ENCODE peak calls at places on chromosome 9, in six cellular contexts. B, O, Q, N, K and Y are unnamed samples.
A peak's percentile ranks its signal among the peaks of the same experiment; 100 is the strongest.

GRCh38 chr9:105126233-105126632 is 118.2 kb upstream of the SLC44A1 start:
- DNase-seq in B (peak; percentile 20), O (no peak), Q (no peak), N (no peak), K (peak; percentile 26), Y (no peak)

GRCh38 chr9:4828776-4829175 is 36.0 kb downstream of the RCL1 start:
- DNase-seq in B (peak; percentile 56), O (no peak), Q (no peak), N (no peak), K (peak; percentile 67), Y (no peak)

GRCh38 chr9:16834817-16835216 is 35.7 kb downstream of the BNC2 start:
- DNase-seq in B (no peak), O (no peak), Q (no peak), N (no peak), K (no peak), Y (no peak)

GRCh38 chr9:91978739-91979414 is 28.8 kb upstream of the ROR2 start:
- DNase-seq in B (peak; percentile 92), O (no peak), Q (no peak), N (no peak), K (peak; percentile 87), Y (no peak)

GRCh38 chr9:113851359-113851758 is 24.8 kb upstream of the ZNF618 start:
- DNase-seq in B (no peak), O (no peak), Q (no peak), N (no peak), K (no peak), Y (no peak)

GRCh38 chr9:14349818-14350333 is 35.9 kb upstream of the NFIB start:
- DNase-seq in B (no peak), O (no peak), Q (no peak), N (peak; percentile 18), K (no peak), Y (no peak)

GRCh38 chr9:34381323-34381722 is 4.6 kb upstream of the MYORG start:
- DNase-seq in B (no peak), O (no peak), Q (no peak), N (peak; percentile 42), K (no peak), Y (peak; percentile 81)

GRCh38 chr9:81477669-81478068 is 211.7 kb downstream of the TLE1 start:
- DNase-seq in B (no peak), O (no peak), Q (no peak), N (no peak), K (peak; percentile 74), Y (no peak)

GRCh38 chr9:112917987-112918362 is 27.3 kb upstream of the SLC46A2 start:
- DNase-seq in B (no peak), O (no peak), Q (no peak), N (no peak), K (no peak), Y (no peak)

GRCh38 chr9:9747787-9748186 is 865.0 kb downstream of the PTPRD start:
- DNase-seq in B (peak; percentile 62), O (no peak), Q (no peak), N (no peak), K (no peak), Y (no peak)

GRCh38 chr9:84301851-84302250 is 38.7 kb downstream of the SLC28A3 start:
- DNase-seq in B (peak; percentile 67), O (no peak), Q (no peak), N (no peak), K (peak; percentile 51), Y (no peak)

GRCh38 chr9:83681490-83681889 is 26.3 kb downstream of the UBQLN1 start:
- DNase-seq in B (peak; percentile 29), O (no peak), Q (no peak), N (no peak), K (no peak), Y (no peak)

GRCh38 chr9:123318961-123319421 is 37.0 kb upstream of the CRB2 start:
- DNase-seq in B (no peak), O (peak; percentile 60), Q (no peak), N (no peak), K (no peak), Y (peak; percentile 69)

GRCh38 chr9:99192786-99193465 is 28.8 kb downstream of the ALG2 start:
- DNase-seq in B (peak; percentile 7), O (no peak), Q (no peak), N (no peak), K (peak; percentile 51), Y (no peak)

GRCh38 chr9:108473209-108474112 is 382.3 kb downstream of the ACTL7B start:
- DNase-seq in B (peak; percentile 84), O (no peak), Q (peak; percentile 44), N (no peak), K (peak; percentile 74), Y (peak; percentile 22)

GRCh38 chr9:134707731-134708671 is 66.4 kb downstream of the COL5A1 start:
- DNase-seq in B (no peak), O (no peak), Q (no peak), N (no peak), K (no peak), Y (peak; percentile 59)

GRCh38 chr9:16069671-16070586 is 517.1 kb downstream of the CCDC171 start:
- DNase-seq in B (peak; percentile 83), O (no peak), Q (no peak), N (no peak), K (peak; percentile 33), Y (no peak)

GRCh38 chr9:127049044-127049443 is 73.4 kb downstream of the ANGPTL2 start:
- DNase-seq in B (peak; percentile 90), O (peak; percentile 73), Q (no peak), N (peak; percentile 68), K (peak; percentile 94), Y (no peak)

DNA sequence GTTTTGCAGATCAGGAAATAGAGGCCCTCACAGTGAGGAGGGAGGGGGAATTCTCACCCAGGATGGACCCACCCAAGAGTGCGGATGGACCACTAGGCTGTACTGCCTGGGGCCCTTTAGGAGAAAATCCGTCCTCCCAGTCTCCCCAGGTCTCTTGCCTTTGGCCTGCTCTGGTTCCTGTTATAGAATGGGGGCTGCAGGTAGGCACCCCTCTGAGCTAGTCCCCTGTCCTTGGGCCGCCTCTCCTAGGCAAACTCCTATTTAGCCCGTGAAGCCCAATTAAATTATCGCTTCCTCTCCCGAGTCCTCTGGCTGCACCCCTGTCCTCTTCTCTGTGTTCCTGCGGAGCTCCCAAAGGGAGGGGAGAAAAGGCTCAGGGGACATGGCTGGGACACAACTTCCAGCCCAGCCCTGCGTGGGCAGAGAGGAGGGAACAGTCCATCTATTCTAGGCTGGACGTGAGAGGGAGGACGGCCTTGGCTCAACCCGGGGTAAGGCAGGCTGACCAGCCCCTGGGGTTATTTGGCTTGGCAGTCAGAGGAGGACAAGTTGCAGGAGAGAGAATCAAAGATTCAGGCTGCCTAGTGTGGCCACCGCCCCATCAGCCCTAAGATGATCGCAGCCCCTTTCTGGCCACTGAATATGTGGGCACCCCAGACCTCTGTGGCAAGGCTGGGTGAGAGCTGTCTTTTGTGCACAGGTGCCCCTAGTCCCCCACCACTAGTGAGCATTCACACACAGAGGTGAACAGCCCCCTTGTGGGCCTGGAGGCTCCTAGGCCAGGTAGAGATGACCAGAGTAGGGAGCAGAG is 134.2 kb downstream of the C9orf50 start:
- DNase-seq in B (peak; percentile 62), O (peak; percentile 95), Q (peak; percentile 83), N (peak; percentile 89), K (peak; percentile 84), Y (peak; percentile 94)
- H3K4me1 ChIP-seq in B (peaks cover 67% of the 10 kb centered on the region), O (no peaks in the 10 kb centered on the region), Q (peaks cover 45% of the 10 kb centered on the region), N (peaks cover 79% of the 10 kb centered on the region), K (peaks cover 79% of the 10 kb centered on the region), Y (peaks cover 29% of the 10 kb centered on the region)

GRCh38 chr9:73129941-73130695 is 21.5 kb upstream of the ANXA1 start:
- DNase-seq in B (peak; percentile 67), O (no peak), Q (no peak), N (no peak), K (no peak), Y (no peak)

GRCh38 chr9:73133042-73133651 is 18.5 kb upstream of the ANXA1 start:
- DNase-seq in B (no peak), O (no peak), Q (no peak), N (no peak), K (peak; percentile 35), Y (no peak)

GRCh38 chr9:73131376-73131775 is 20.3 kb upstream of the ANXA1 start:
- DNase-seq in B (peak; percentile 24), O (no peak), Q (no peak), N (no peak), K (peak; percentile 56), Y (no peak)

GRCh38 chr9:73133921-73134407 is 17.7 kb upstream of the ANXA1 start:
- DNase-seq in B (no peak), O (no peak), Q (no peak), N (no peak), K (peak; percentile 76), Y (no peak)

DNA sequence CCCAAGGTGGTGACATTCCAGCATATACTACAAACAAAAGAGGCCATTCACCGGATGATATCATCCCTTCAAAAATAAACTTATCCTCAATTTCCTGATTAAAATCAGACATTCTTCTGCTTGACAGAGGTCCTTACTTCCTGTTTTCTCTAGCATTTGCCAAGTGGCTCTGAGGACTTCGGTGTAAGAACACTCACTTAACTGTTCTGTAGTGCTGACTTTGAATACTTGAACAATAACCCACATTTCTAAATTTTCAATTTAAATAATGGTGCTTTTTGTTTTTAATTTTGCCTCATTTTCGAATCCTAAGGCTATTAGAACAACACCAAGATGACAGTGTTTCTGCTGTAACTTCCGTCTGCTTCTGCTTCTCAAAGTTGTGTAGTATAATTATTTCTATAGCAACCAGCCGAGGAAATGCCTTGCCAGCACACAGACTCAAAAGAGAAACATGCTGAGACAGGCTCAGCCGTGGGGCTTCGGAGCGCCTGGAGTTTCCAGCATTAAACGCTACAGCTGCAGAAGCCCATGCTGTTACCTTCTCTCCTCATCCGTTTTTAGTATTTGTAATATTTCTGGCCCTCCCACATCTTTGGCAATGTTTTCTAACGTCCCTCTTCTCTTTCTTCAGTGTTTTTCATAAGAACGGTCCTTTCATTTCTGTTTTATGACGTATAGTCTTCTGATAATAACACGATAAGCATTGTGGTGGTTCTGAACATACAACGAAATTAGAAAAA is 19.5 kb upstream of the ANXA1 start:
- DNase-seq in B (peak; percentile 85), O (peak; percentile 86), Q (peak; percentile 55), N (peak; percentile 79), K (peak; percentile 94), Y (peak; percentile 71)
- H3K4me3 ChIP-seq in B (peak overlapping the region; percentile 61), O (peak overlapping the region; percentile 43), Q (peak overlapping the region; percentile 70), N (peak overlapping the region; percentile 64), K (peak overlapping the region; percentile 85), Y (peak overlapping the region; percentile 96)

GRCh38 chr9:136086951-136087740 is 7.9 kb downstream of the NACC2 start:
- DNase-seq in B (no peak), O (peak; percentile 42), Q (peak; percentile 10), N (no peak), K (no peak), Y (peak; percentile 13)
- H3K4me1 ChIP-seq in B (no peaks in the 10 kb centered on the region), O (no peaks in the 10 kb centered on the region), Q (peaks cover 76% of the 10 kb centered on the region), N (peaks cover 98% of the 10 kb centered on the region), K (peaks cover 6% of the 10 kb centered on the region), Y (peaks cover 13% of the 10 kb centered on the region)

DNA sequence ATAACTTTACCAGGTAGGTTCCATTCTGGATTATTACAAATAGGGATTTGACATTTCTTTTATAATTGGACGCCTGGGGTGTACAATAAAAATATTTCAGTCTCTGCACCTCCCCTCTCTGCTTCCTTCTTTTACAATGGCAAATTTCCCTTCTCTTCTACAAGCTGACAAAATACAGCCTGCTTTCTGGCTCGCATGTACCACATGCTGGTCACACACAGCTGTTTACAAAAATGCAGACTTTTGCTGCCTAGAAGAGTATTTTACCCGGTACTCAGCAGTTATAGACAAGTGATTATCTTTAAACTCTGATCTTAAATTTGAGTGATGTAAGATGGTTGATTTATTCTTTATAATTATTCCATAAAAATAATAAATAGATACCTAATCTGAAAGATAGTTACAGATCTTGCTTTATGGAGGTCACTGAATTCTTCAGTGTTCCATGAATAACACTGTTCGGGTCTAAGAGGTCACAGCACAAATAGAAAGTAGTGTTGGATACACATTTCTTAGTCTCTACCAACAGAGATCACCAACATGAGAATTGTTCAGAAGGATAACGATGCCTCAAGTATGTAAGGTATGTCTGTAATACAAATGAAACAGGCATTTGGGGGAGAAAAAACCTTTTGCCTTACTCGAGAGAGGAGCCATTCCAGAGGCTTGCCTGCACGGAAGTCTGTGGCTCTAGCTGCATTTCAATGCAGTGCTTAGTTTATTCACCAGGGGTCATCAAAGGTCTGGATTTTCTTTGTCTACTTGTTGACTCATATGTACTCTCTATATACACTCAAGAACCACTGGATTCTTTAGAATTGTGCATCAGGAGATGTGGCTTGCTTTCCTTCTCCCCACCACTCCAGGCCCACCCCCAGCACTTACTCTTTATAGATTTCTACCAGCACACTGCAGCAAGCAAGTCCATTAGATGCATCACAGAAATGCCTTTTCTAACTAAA is 206.6 kb upstream of the RFX3 start:
- DNase-seq in B (peak; percentile 90), O (no peak), Q (no peak), N (peak; percentile 53), K (peak; percentile 88), Y (peak; percentile 16)
- H3K4me3 ChIP-seq in B (peak overlapping the region; percentile 22), O (no peak overlapping the region), Q (peak overlapping the region; percentile 15), N (peak overlapping the region; percentile 22), K (peak overlapping the region; percentile 70), Y (no peak overlapping the region)